ENCODE peak calls at places on chromosomes 13 and 19, in nine cellular contexts. One of them, this sample, is unnamed. For H3K4me1, the result is how much of the 10 kb centered on the place peaks cover.

GRCh38 chr13:36530050-36530789 is 97.9 kb downstream of the CCNA1 start:
- DNase-seq in heart right ventricle: no peak
- DNase-seq in K562: no peak
- DNase-seq in psoas muscle: no peak
- DNase-seq in SK-N-SH: no peak
- DNase-seq in body of pancreas: no peak
- DNase-seq in A549: no peak
- DNase-seq in neural progenitor cell: peak
- DNase-seq in endodermal cell: peak
- DNase-seq in this sample: no peak

GRCh38 chr13:114089341-114089740 is 43.1 kb downstream of the RASA3 start:
- DNase-seq in heart right ventricle: no peak
- DNase-seq in K562: no peak
- DNase-seq in psoas muscle: peak
- DNase-seq in SK-N-SH: no peak
- DNase-seq in body of pancreas: no peak
- DNase-seq in A549: no peak
- DNase-seq in neural progenitor cell: no peak
- DNase-seq in endodermal cell: peak
- DNase-seq in this sample: peak

GRCh38 chr19:13747098-13747453 is 17.2 kb upstream of the MRI1 start:
- DNase-seq in heart right ventricle: no peak
- DNase-seq in K562: no peak
- DNase-seq in psoas muscle: no peak
- DNase-seq in SK-N-SH: no peak
- DNase-seq in body of pancreas: no peak
- DNase-seq in A549: no peak
- DNase-seq in neural progenitor cell: no peak
- DNase-seq in endodermal cell: no peak
- DNase-seq in this sample: no peak

GRCh38 chr13:100837611-100838010 is 163.0 kb upstream of the TMTC4 start:
- DNase-seq in heart right ventricle: no peak
- DNase-seq in K562: no peak
- DNase-seq in psoas muscle: no peak
- DNase-seq in SK-N-SH: no peak
- DNase-seq in body of pancreas: no peak
- DNase-seq in A549: no peak
- DNase-seq in neural progenitor cell: no peak
- DNase-seq in endodermal cell: no peak
- DNase-seq in this sample: no peak

GRCh38 chr13:30932481-30933333 is at the start of gene TEX26:
- DNase-seq in heart right ventricle: peak
- DNase-seq in K562: no peak
- DNase-seq in psoas muscle: peak
- DNase-seq in SK-N-SH: no peak
- DNase-seq in body of pancreas: no peak
- DNase-seq in A549: no peak
- DNase-seq in neural progenitor cell: peak
- DNase-seq in endodermal cell: peak
- DNase-seq in this sample: no peak

GRCh38 chr13:29569253-29570057 is 26.0 kb downstream of the SLC7A1 start:
- DNase-seq in heart right ventricle: no peak
- DNase-seq in K562: no peak
- DNase-seq in psoas muscle: no peak
- DNase-seq in SK-N-SH: peak
- DNase-seq in body of pancreas: peak
- DNase-seq in A549: no peak
- DNase-seq in neural progenitor cell: no peak
- DNase-seq in endodermal cell: peak
- DNase-seq in this sample: no peak

GRCh38 chr13:51181752-51182383 is 40.3 kb upstream of the FAM124A start:
- DNase-seq in heart right ventricle: no peak
- DNase-seq in K562: no peak
- DNase-seq in psoas muscle: no peak
- DNase-seq in SK-N-SH: no peak
- DNase-seq in body of pancreas: no peak
- DNase-seq in A549: no peak
- DNase-seq in neural progenitor cell: no peak
- DNase-seq in endodermal cell: no peak
- DNase-seq in this sample: no peak

GRCh38 chr13:93709511-93710244 is 483.1 kb downstream of the GPC6 start:
- DNase-seq in heart right ventricle: no peak
- DNase-seq in K562: no peak
- DNase-seq in psoas muscle: no peak
- DNase-seq in SK-N-SH: no peak
- DNase-seq in body of pancreas: no peak
- DNase-seq in A549: no peak
- DNase-seq in neural progenitor cell: no peak
- DNase-seq in endodermal cell: no peak
- DNase-seq in this sample: no peak

GRCh38 chr19:36652958-36653357 is 13.7 kb downstream of the ZNF461 start:
- DNase-seq in heart right ventricle: no peak
- DNase-seq in K562: no peak
- DNase-seq in psoas muscle: no peak
- DNase-seq in SK-N-SH: no peak
- DNase-seq in body of pancreas: no peak
- DNase-seq in A549: no peak
- DNase-seq in neural progenitor cell: no peak
- DNase-seq in endodermal cell: no peak
- DNase-seq in this sample: no peak

GRCh38 chr19:38455031-38455430 is 21.5 kb downstream of the RYR1 start:
- DNase-seq in heart right ventricle: no peak
- DNase-seq in K562: no peak
- DNase-seq in psoas muscle: no peak
- DNase-seq in SK-N-SH: no peak
- DNase-seq in body of pancreas: no peak
- DNase-seq in A549: no peak
- DNase-seq in neural progenitor cell: peak
- DNase-seq in endodermal cell: peak
- DNase-seq in this sample: no peak

GRCh38 chr19:16825312-16826168 is 3.7 kb upstream of the SIN3B start:
- DNase-seq in heart right ventricle: peak
- DNase-seq in K562: no peak
- DNase-seq in psoas muscle: peak
- DNase-seq in SK-N-SH: peak
- DNase-seq in body of pancreas: peak
- DNase-seq in A549: no peak
- DNase-seq in neural progenitor cell: peak
- DNase-seq in endodermal cell: peak
- DNase-seq in this sample: no peak

GRCh38 chr13:48001127-48001881 is at the start of gene SUCLA2:
- DNase-seq in heart right ventricle: peak
- DNase-seq in K562: peak
- DNase-seq in psoas muscle: peak
- DNase-seq in SK-N-SH: peak
- DNase-seq in body of pancreas: peak
- DNase-seq in A549: peak
- DNase-seq in neural progenitor cell: peak
- DNase-seq in endodermal cell: peak
- DNase-seq in this sample: peak

GRCh38 chr13:96958286-96958891 is 35.9 kb downstream of the OXGR1 start:
- DNase-seq in heart right ventricle: no peak
- DNase-seq in K562: peak
- DNase-seq in psoas muscle: no peak
- DNase-seq in SK-N-SH: peak
- DNase-seq in body of pancreas: peak
- DNase-seq in A549: peak
- DNase-seq in neural progenitor cell: peak
- DNase-seq in endodermal cell: no peak
- DNase-seq in this sample: no peak

GRCh38 chr13:41973247-41973741 is 12.4 kb upstream of the VWA8 start:
- DNase-seq in heart right ventricle: peak
- DNase-seq in K562: no peak
- DNase-seq in psoas muscle: no peak
- DNase-seq in SK-N-SH: no peak
- DNase-seq in body of pancreas: no peak
- DNase-seq in A549: no peak
- DNase-seq in neural progenitor cell: peak
- DNase-seq in endodermal cell: peak
- DNase-seq in this sample: no peak

GRCh38 chr13:50323440-50324070 is 308.3 kb downstream of the KCNRG start:
- DNase-seq in heart right ventricle: no peak
- DNase-seq in K562: no peak
- DNase-seq in psoas muscle: no peak
- DNase-seq in SK-N-SH: no peak
- DNase-seq in body of pancreas: no peak
- DNase-seq in A549: no peak
- DNase-seq in neural progenitor cell: no peak
- DNase-seq in endodermal cell: no peak
- DNase-seq in this sample: no peak

GRCh38 chr19:45446295-45446694 is 21.5 kb upstream of the FOSB start:
- DNase-seq in heart right ventricle: no peak
- DNase-seq in K562: no peak
- DNase-seq in psoas muscle: no peak
- DNase-seq in SK-N-SH: peak
- DNase-seq in body of pancreas: no peak
- DNase-seq in A549: peak
- DNase-seq in neural progenitor cell: peak
- DNase-seq in endodermal cell: no peak
- DNase-seq in this sample: peak

GRCh38 chr19:45444318-45445041 is 20.8 kb upstream of the ERCC1 start:
- DNase-seq in heart right ventricle: peak
- DNase-seq in K562: peak
- DNase-seq in psoas muscle: peak
- DNase-seq in SK-N-SH: peak
- DNase-seq in body of pancreas: peak
- DNase-seq in A549: peak
- DNase-seq in neural progenitor cell: peak
- DNase-seq in endodermal cell: peak
- DNase-seq in this sample: peak

GRCh38 chr19:45446944-45447343 is 20.9 kb upstream of the FOSB start:
- DNase-seq in heart right ventricle: no peak
- DNase-seq in K562: no peak
- DNase-seq in psoas muscle: no peak
- DNase-seq in SK-N-SH: no peak
- DNase-seq in body of pancreas: no peak
- DNase-seq in A549: no peak
- DNase-seq in neural progenitor cell: no peak
- DNase-seq in endodermal cell: no peak
- DNase-seq in this sample: no peak

GRCh38 chr19:45443462-45444317 is 20.0 kb upstream of the ERCC1 start:
- DNase-seq in heart right ventricle: peak
- DNase-seq in K562: peak
- DNase-seq in psoas muscle: peak
- DNase-seq in SK-N-SH: peak
- DNase-seq in body of pancreas: peak
- DNase-seq in A549: peak
- DNase-seq in neural progenitor cell: peak
- DNase-seq in endodermal cell: peak
- DNase-seq in this sample: peak

DNA sequence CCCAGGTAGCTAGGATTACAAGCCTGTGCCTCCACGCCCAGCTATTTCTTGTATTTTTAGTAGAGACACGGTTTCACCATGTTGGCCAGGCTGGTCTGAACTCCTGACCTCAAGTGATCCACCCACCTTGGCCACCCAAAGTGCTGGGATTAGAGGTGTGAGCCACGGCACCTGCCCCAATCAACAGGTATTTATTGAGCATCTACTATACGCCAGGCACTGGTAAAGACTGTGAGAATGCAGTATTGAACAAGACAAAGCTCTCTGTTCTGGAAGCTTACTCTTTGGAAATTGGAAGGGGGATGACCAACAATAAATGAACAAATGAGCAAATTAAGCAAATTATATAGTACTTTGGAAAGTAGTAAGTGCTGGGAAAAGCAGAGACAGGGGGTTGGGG is 21.4 kb upstream of the ERCC1 start:
- DNase-seq in heart right ventricle: no peak
- DNase-seq in K562: no peak
- DNase-seq in psoas muscle: no peak
- DNase-seq in SK-N-SH: no peak
- DNase-seq in body of pancreas: no peak
- DNase-seq in A549: no peak
- DNase-seq in neural progenitor cell: no peak
- DNase-seq in endodermal cell: no peak
- DNase-seq in this sample: no peak
- H3K4me3 ChIP-seq in heart right ventricle: no peak
- H3K4me3 ChIP-seq in K562: no peak
- H3K4me3 ChIP-seq in psoas muscle: no peak
- H3K4me3 ChIP-seq in SK-N-SH: no peak
- H3K4me3 ChIP-seq in body of pancreas: no peak
- H3K4me3 ChIP-seq in A549: no peak
- H3K4me3 ChIP-seq in neural progenitor cell: no peak
- H3K4me3 ChIP-seq in endodermal cell: no peak
- H3K4me3 ChIP-seq in this sample: no peak

DNA sequence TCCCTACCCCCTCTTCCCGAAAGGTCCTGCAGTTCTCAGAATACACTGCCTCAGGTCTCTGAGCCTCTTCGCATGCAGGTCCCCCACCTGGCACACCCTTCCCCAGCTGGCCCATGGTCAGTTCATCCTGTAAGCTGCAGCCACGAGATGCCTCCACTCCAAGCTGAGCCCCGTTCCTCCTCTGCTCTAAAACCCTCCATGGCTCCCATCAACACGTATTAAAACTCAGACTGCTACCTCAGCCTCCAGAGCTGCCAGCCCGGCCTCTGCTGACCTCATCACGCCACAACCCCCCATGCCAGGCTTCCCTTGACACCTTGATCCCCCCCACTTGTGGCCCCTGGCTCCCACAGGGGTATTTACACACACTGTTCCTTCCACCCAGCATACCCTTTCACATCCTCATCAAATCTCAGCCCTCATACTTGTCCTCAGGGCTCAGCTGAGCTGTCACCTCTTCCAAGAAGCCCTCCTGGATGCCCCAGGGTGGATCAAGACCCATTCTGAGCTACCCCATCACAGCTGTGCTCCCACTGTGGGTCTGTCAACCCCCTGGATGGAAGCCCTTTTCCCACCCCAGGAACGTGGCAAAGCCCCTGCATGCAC is 48.9 kb downstream of the PTPRS start:
- DNase-seq in heart right ventricle: no peak
- DNase-seq in K562: no peak
- DNase-seq in psoas muscle: peak
- DNase-seq in SK-N-SH: peak
- DNase-seq in body of pancreas: no peak
- DNase-seq in A549: no peak
- DNase-seq in neural progenitor cell: no peak
- DNase-seq in endodermal cell: no peak
- DNase-seq in this sample: no peak
- H3K4me1 ChIP-seq in heart right ventricle: under half
- H3K4me1 ChIP-seq in K562: under half
- H3K4me1 ChIP-seq in psoas muscle: under half
- H3K4me1 ChIP-seq in SK-N-SH: under half
- H3K4me1 ChIP-seq in body of pancreas: half or more
- H3K4me1 ChIP-seq in A549: under half
- H3K4me1 ChIP-seq in neural progenitor cell: under half
- H3K4me1 ChIP-seq in endodermal cell: under half
- H3K4me1 ChIP-seq in this sample: under half

GRCh38 chr13:44434441-44435141 is 61.0 kb downstream of the SERP2 start:
- DNase-seq in heart right ventricle: no peak
- DNase-seq in K562: no peak
- DNase-seq in psoas muscle: no peak
- DNase-seq in SK-N-SH: no peak
- DNase-seq in body of pancreas: no peak
- DNase-seq in A549: no peak
- DNase-seq in neural progenitor cell: no peak
- DNase-seq in endodermal cell: peak
- DNase-seq in this sample: no peak
- TF ChIP-seq CTCF in heart right ventricle: no peak
- TF ChIP-seq CTCF in K562: no peak
- TF ChIP-seq CTCF in psoas muscle: no peak
- TF ChIP-seq CTCF in SK-N-SH: no peak
- TF ChIP-seq CTCF in body of pancreas: no peak
- TF ChIP-seq CTCF in A549: no peak
- TF ChIP-seq CTCF in neural progenitor cell: no peak
- TF ChIP-seq CTCF in endodermal cell: no peak
- TF ChIP-seq CTCF in this sample: no peak

GRCh38 chr19:43501661-43502418 is 2.7 kb downstream of the PHLDB3 start:
- DNase-seq in heart right ventricle: no peak
- DNase-seq in K562: peak
- DNase-seq in psoas muscle: no peak
- DNase-seq in SK-N-SH: no peak
- DNase-seq in body of pancreas: no peak
- DNase-seq in A549: no peak
- DNase-seq in neural progenitor cell: peak
- DNase-seq in endodermal cell: peak
- DNase-seq in this sample: no peak
- H3K4me3 ChIP-seq in heart right ventricle: no peak
- H3K4me3 ChIP-seq in K562: no peak
- H3K4me3 ChIP-seq in psoas muscle: no peak
- H3K4me3 ChIP-seq in SK-N-SH: no peak
- H3K4me3 ChIP-seq in body of pancreas: no peak
- H3K4me3 ChIP-seq in A549: no peak
- H3K4me3 ChIP-seq in neural progenitor cell: peak
- H3K4me3 ChIP-seq in endodermal cell: no peak
- H3K4me3 ChIP-seq in this sample: no peak